ENCODE peak calls at places on chromosome 12, in four cellular contexts. T, X, L and U are unnamed samples.

GRCh38 chr12:52006726-52007157 is at the start of gene TAMALIN:
- DNase-seq in X (peak), T (peak), L (peak), U (peak)

GRCh38 chr12:65868133-65868705 is 43.9 kb downstream of the HMGA2 start:
- DNase-seq in T (no peak), X (no peak), L (no peak), U (peak)

GRCh38 chr12:45439039-45439438 is 223.1 kb downstream of the ANO6 start:
- DNase-seq in X (no peak), L (no peak), T (no peak), U (no peak)

GRCh38 chr12:67034110-67034879 is 234.9 kb upstream of the CAND1 start:
- DNase-seq in X (no peak), T (no peak), L (no peak), U (no peak)

GRCh38 chr12:23834076-23834475 is 115.4 kb downstream of the SOX5 start:
- DNase-seq in X (no peak), L (no peak), T (no peak), U (no peak)

GRCh38 chr12:103884316-103884715 is 43.3 kb upstream of the NT5DC3 start:
- DNase-seq in X (peak), L (peak), T (no peak), U (no peak)

GRCh38 chr12:78121969-78122610 is 291.4 kb downstream of the NAV3 start:
- DNase-seq in T (no peak), L (no peak), X (no peak), U (no peak)

GRCh38 chr12:13175499-13175898 is 21.0 kb upstream of the EMP1 start:
- DNase-seq in X (no peak), L (no peak), T (no peak), U (no peak)

GRCh38 chr12:6923851-6924250 is 3.9 kb upstream of the ATN1 start:
- DNase-seq in X (no peak), L (no peak), T (peak), U (no peak)

GRCh38 chr12:103571286-103571685 is 15.8 kb upstream of the STAB2 start:
- DNase-seq in X (no peak), L (no peak), T (no peak), U (no peak)

GRCh38 chr12:28082101-28082500 is 108.2 kb upstream of the CCDC91 start:
- DNase-seq in L (no peak), T (no peak), X (no peak), U (no peak)

GRCh38 chr12:101935769-101936741 is 58.7 kb downstream of the DRAM1 start:
- DNase-seq in L (no peak), T (peak), X (peak), U (no peak)

GRCh38 chr12:20510811-20511210 is 142.5 kb downstream of the PDE3A start:
- DNase-seq in X (no peak), L (no peak), T (no peak), U (no peak)

GRCh38 chr12:112149596-112149995 is 24.2 kb downstream of the TRAFD1 start:
- DNase-seq in X (no peak), T (no peak), L (no peak), U (no peak)

GRCh38 chr12:10361084-10361483 is 28.8 kb downstream of the KLRK1 start:
- DNase-seq in T (no peak), X (no peak), L (no peak), U (no peak)

GRCh38 chr12:46373303-46374182 is 970 bp upstream of the SLC38A2 start:
- DNase-seq in T (peak), L (no peak), X (peak), U (peak)

GRCh38 chr12:130955238-130955816 is 1.6 kb downstream of the ADGRD1 start:
- DNase-seq in L (no peak), X (no peak), T (no peak), U (peak)

GRCh38 chr12:23169012-23170003 is 544.3 kb downstream of the ETNK1 start:
- DNase-seq in X (no peak), T (no peak), L (no peak), U (no peak)

GRCh38 chr12:76530531-76530930 is 29.0 kb downstream of the OSBPL8 start:
- DNase-seq in X (no peak), T (no peak), L (no peak), U (no peak)

GRCh38 chr12:25322918-25323773 is 72.4 kb upstream of the KRAS start:
- DNase-seq in T (no peak), L (no peak), X (no peak), U (no peak)

GRCh38 chr12:46177020-46177419 is 91.8 kb downstream of the SLC38A1 start:
- DNase-seq in L (no peak), X (no peak), T (no peak), U (no peak)

GRCh38 chr12:53042607-53043454 is 7.0 kb upstream of the TNS2 start:
- DNase-seq in L (no peak), X (no peak), T (no peak), U (no peak)

GRCh38 chr12:51847830-51848727 is at the start of gene FIGNL2:
- DNase-seq in L (no peak), X (no peak), T (no peak), U (no peak)

GRCh38 chr12:111438501-111438900 is 32.8 kb downstream of the SH2B3 start:
- DNase-seq in T (no peak), L (peak), X (no peak), U (peak)

GRCh38 chr12:124423683-124424515 is 129.0 kb downstream of the RFLNA start:
- DNase-seq in L (no peak), T (no peak), X (no peak), U (no peak)

GRCh38 chr12:32761716-32762115 is 6.0 kb upstream of the YARS2 start:
- DNase-seq in T (no peak), X (no peak), L (no peak), U (no peak)

GRCh38 chr12:49043856-49044258 is 16.7 kb downstream of the KMT2D start:
- DNase-seq in T (no peak), X (peak), L (peak), U (peak)

DNA sequence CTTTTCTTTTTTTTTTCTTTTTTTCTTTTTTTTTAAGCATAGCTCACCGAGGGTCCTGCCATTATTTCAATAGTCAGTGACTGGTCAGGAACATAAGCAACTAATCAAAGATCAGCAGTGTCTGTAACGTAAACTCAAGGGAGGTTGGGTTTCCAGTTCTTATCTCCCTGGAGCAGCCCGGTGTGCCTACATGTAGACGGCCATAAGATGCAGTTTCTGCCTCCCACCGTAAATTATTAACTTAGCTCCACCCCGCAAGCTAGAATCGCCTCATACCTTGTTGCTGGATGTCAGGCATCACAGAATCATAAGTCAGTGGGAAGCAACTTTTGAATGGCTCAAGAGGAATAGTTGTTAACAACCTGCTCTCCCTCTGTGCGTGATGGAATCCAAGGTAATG is at the start of gene MYO1H:
- DNase-seq in T (no peak), L (no peak), X (no peak), U (no peak)
- TF ChIP-seq CTCF in T (no peak), L (no peak), X (no peak), U (no peak)

GRCh38 chr12:8860165-8860961 is 37.9 kb downstream of the A2ML1 start:
- DNase-seq in X (peak), T (peak), L (peak), U (peak)
- TF ChIP-seq CTCF in X (no peak), T (peak), L (peak), U (peak)

DNA sequence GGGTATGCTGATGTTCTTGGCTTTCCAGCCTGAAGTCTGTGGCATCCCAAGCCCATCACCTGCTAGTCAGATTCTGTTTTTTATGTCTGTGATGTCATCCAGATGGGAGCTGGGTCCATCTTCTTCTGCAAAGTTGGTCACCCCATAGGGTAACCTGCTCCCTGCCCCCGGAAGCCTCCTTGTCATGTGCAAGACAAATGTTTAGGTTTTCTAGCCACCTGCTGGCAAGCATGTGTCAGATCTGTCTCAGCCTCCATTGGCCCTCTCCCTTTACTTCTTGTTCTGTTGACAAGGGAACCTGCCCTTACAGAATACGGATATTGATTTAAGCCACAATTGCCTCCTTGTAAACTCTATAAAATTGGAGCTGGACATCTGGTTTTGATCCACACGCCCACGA is 7.4 kb downstream of the NTF3 start:
- DNase-seq in L (no peak), X (no peak), T (no peak), U (no peak)
- TF ChIP-seq CTCF in L (no peak), X (no peak), T (no peak), U (no peak)

GRCh38 chr12:15155271-15155670 is 65.9 kb downstream of the RERG start:
- DNase-seq in L (no peak), T (no peak), X (no peak), U (no peak)

GRCh38 chr12:15152864-15153263 is 68.4 kb downstream of the RERG start:
- DNase-seq in L (no peak), X (no peak), T (no peak), U (no peak)

GRCh38 chr12:15154108-15154507 is 67.1 kb downstream of the RERG start:
- DNase-seq in T (no peak), X (no peak), L (no peak), U (no peak)

GRCh38 chr12:15151141-15152091 is 69.8 kb downstream of the RERG start:
- DNase-seq in X (no peak), L (no peak), T (no peak), U (no peak)

DNA sequence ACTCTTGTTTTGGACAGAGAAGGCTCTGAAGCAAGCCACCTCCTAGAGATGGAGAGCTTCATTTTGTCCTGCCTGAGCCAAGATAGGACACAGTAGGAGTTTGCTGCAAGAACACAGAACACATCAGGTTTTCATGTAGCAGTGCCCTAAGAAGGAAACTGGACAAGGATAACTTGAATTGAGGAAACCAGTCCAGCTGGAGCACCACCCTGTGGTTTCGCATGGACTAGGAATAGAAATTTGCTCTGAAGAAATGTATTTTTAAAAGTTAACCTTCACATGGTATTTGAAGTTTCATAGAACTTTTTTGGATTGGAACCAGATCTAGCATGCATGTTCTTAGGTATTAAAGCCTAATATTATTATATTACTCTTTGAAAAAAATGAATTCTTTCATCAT is 68.8 kb downstream of the RERG start:
- DNase-seq in L (no peak), X (no peak), T (peak), U (no peak)
- TF ChIP-seq CTCF in L (no peak), X (no peak), T (peak), U (no peak)

DNA sequence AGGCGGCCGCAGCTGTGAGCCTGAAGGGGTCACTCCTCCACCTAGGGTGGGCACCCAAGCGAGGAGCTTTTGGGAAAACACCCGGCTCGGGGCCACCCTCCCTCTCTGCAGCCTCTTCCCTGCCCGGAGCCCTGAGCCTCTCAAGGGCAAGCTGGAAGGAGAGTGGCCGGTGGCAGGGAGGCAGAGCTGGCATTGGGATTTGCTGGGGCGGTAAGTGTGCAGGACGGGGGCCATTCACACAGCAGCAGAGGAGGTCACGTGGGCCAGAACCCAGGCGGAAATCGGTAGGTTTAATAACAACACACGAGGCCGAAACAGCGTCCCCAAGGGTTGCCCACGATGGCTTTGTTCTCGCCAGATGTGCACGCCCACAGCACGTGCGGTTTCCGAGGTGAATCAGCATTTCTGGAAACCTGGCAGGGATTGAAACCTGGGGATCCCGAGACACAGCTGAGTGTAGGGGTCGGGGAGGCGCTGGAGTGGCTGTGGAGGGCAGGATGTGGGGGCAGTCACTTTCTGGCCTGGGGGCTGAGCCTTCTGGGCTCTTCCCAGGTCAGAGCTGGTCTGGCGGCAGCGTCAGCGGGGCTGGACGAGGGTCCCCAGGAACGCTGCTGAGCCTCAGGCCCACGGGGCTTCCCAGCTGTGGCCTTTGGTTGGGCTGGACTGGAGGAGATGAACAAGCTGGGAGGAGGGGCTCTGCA is 23.5 kb downstream of the NOC4L start:
- DNase-seq in L (no peak), T (no peak), X (no peak), U (no peak)
- TF ChIP-seq CTCF in L (no peak), T (no peak), X (no peak), U (no peak)

GRCh38 chr12:54232790-54233189 is 44.0 kb upstream of the SMUG1 start:
- DNase-seq in X (no peak), L (no peak), T (no peak), U (no peak)
- TF ChIP-seq CTCF in X (no peak), L (no peak), T (peak), U (no peak)